ENCODE peak calls at places on chromosome 10, in four cellular contexts. G is endodermal cell, N is adrenal gland, L is uterus. E is an unnamed sample.

GRCh38 chr10:86331861-86332260 is 34.7 kb downstream of the GRID1 start:
- DNase-seq in G (no peak), N (no peak), L (no peak), E (no peak)

GRCh38 chr10:43735907-43736306 is 87.2 kb upstream of the ZNF32 start:
- DNase-seq in G (no peak), L (no peak), N (no peak), E (no peak)

GRCh38 chr10:113425596-113425995 is 127.3 kb upstream of the HABP2 start:
- DNase-seq in G (no peak), L (no peak), N (peak; percentile 20), E (no peak)

GRCh38 chr10:48811917-48812316 is 127.2 kb downstream of the WDFY4 start:
- DNase-seq in N (no peak), G (no peak), L (no peak), E (no peak)

GRCh38 chr10:126130291-126130710 is 233.9 kb downstream of the FANK1 start:
- DNase-seq in G (no peak), N (peak; percentile 53), L (no peak), E (peak; percentile 69)

GRCh38 chr10:69789164-69789576 is 12.5 kb upstream of the COL13A1 start:
- DNase-seq in G (peak; percentile 67), N (no peak), L (no peak), E (no peak)

GRCh38 chr10:15901889-15902288 is 41.6 kb upstream of the MINDY3 start:
- DNase-seq in L (no peak), G (peak; percentile 51), N (no peak), E (no peak)

GRCh38 chr10:62492012-62492869 is 118.1 kb downstream of the ZNF365 start:
- DNase-seq in N (no peak), G (no peak), L (no peak), E (no peak)

GRCh38 chr10:28533571-28534304 is 820 bp downstream of the WAC start:
- DNase-seq in L (peak; percentile 71), N (peak; percentile 83), G (peak; percentile 82), E (peak; percentile 75)

GRCh38 chr10:109247819-109248218 is 675.5 kb downstream of the XPNPEP1 start:
- DNase-seq in G (no peak), N (no peak), L (no peak), E (no peak)

GRCh38 chr10:112307631-112308502 is 24.7 kb downstream of the TECTB start:
- DNase-seq in G (peak; percentile 89), N (peak; percentile 79), L (no peak), E (peak; percentile 33)

GRCh38 chr10:50325449-50326188 is 74.3 kb upstream of the ASAH2 start:
- DNase-seq in L (peak; percentile 69), G (no peak), N (peak; percentile 67), E (peak; percentile 23)

GRCh38 chr10:28181478-28182096 is 121.3 kb downstream of the MPP7 start:
- DNase-seq in G (no peak), N (no peak), L (no peak), E (no peak)

GRCh38 chr10:103188853-103189252 is 4.2 kb downstream of the NT5C2 start:
- DNase-seq in L (no peak), N (no peak), G (no peak), E (no peak)

GRCh38 chr10:13105184-13105583 is 5.2 kb downstream of the OPTN start:
- DNase-seq in N (no peak), G (no peak), L (no peak), E (no peak)

GRCh38 chr10:70827358-70827757 is 11.6 kb downstream of the SGPL1 start:
- DNase-seq in N (no peak), L (no peak), G (no peak), E (no peak)

GRCh38 chr10:118278649-118279048 is 63.5 kb downstream of the FAM204A start:
- DNase-seq in N (no peak), G (no peak), L (no peak), E (no peak)

GRCh38 chr10:1057106-1057657 is 997 bp downstream of the WDR37 start:
- DNase-seq in G (no peak), N (no peak), L (no peak), E (no peak)

GRCh38 chr10:97564776-97565175 is 7.8 kb upstream of the ANKRD2 start:
- DNase-seq in N (no peak), G (no peak), L (no peak), E (no peak)

GRCh38 chr10:104279550-104280259 is 10.7 kb downstream of the GSTO2 start:
- DNase-seq in N (no peak), G (no peak), L (no peak), E (no peak)

GRCh38 chr10:120011359-120012132 is 119.0 kb downstream of the SEC23IP start:
- DNase-seq in N (no peak), G (peak; percentile 91), L (no peak), E (no peak)

GRCh38 chr10:60679388-60679987 is 98.8 kb upstream of the CDK1 start:
- DNase-seq in G (no peak), N (no peak), L (no peak), E (no peak)

GRCh38 chr10:43888551-43888950 is 239.9 kb upstream of the ZNF32 start:
- DNase-seq in L (no peak), G (no peak), N (no peak), E (no peak)

GRCh38 chr10:48541144-48541795 is 63.6 kb downstream of the ARHGAP22 start:
- DNase-seq in N (peak; percentile 20), G (peak; percentile 43), L (no peak), E (no peak)

GRCh38 chr10:95208702-95209391 is 14.8 kb downstream of the ACSM6 start:
- DNase-seq in N (no peak), L (no peak), G (peak; percentile 60), E (no peak)

GRCh38 chr10:28375399-28376354 is 72.8 kb upstream of the MPP7 start:
- DNase-seq in L (no peak), N (no peak), G (no peak), E (no peak)

GRCh38 chr10:49349390-49349789 is 46.5 kb downstream of the DRGX start:
- DNase-seq in N (no peak), L (no peak), G (no peak), E (no peak)

GRCh38 chr10:93421426-93421825 is 60.7 kb downstream of the MYOF start:
- DNase-seq in N (no peak), G (peak; percentile 73), L (no peak), E (no peak)

GRCh38 chr10:129744134-129744895 is 219.8 kb downstream of the EBF3 start:
- DNase-seq in N (peak; percentile 37), G (peak; percentile 30), L (peak; percentile 7), E (no peak)

GRCh38 chr10:97372233-97372875 is 28.8 kb downstream of the RRP12 start:
- DNase-seq in G (no peak), L (no peak), N (no peak), E (no peak)

GRCh38 chr10:117165557-117166419 is 27.7 kb upstream of the VAX1 start:
- DNase-seq in G (peak; percentile 95), L (no peak), N (peak; percentile 54), E (peak; percentile 44)

GRCh38 chr10:84360634-84361365 is 32.4 kb downstream of the CCSER2 start:
- DNase-seq in G (no peak), N (no peak), L (no peak), E (no peak)

GRCh38 chr10:62015994-62016393 is 114.5 kb downstream of the ARID5B start:
- DNase-seq in N (no peak), G (no peak), L (no peak), E (peak; percentile 33)

GRCh38 chr10:116733566-116733965 is 8.8 kb downstream of the HSPA12A start:
- DNase-seq in N (no peak), G (no peak), L (no peak), E (no peak)

GRCh38 chr10:92274071-92274470 is 16.8 kb downstream of the CPEB3 start:
- DNase-seq in G (no peak), N (no peak), L (no peak), E (no peak)

GRCh38 chr10:92284112-92284704 is 6.7 kb downstream of the CPEB3 start:
- DNase-seq in G (no peak), L (no peak), N (no peak), E (no peak)

GRCh38 chr10:92279297-92279696 is 11.6 kb downstream of the CPEB3 start:
- DNase-seq in N (no peak), L (no peak), G (no peak), E (no peak)
- H3K4me3 ChIP-seq in N (no peak overlapping the region), L (no peak overlapping the region), G (no peak overlapping the region), E (no peak overlapping the region)

DNA sequence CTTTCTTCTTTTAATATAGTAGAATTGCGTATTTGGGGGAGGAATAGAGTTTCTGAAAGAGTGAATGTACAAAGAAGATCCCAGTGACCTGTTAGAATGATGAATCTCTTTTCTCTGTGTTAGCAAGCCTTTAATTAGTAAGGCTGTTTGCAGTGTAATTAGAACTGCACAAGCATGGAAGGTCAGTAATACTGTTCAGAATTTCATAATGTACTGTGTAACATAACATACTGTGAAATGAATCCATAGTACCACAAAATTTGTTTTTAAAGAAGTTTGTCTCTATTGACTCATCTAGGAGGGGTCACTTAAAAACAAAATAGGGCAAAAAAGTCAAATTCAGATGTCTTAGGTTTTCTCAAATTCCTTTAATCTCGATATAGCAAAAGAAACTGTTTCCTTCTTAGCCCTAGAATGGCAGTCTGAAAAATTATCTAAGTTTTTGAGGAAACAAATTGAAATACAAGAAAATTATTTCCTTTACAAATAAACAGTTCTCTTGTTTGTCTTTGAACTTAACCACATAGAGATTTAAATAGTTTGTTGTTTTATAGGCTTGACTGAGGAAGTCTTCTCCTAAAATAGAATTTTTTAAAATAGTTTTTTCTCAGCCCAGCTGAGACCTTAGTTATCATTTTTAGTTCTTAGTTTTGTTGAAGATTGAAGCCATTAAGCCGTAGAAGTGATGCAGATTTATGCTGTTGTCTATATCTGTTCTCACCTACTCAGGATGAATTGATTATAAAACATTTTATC is 12.5 kb downstream of the ADK start:
- DNase-seq in L (no peak), N (no peak), G (no peak), E (no peak)
- H3K4me1 ChIP-seq in L (no peaks in the 10 kb centered on the region), N (no peaks in the 10 kb centered on the region), G (peaks cover 3% of the 10 kb centered on the region), E (no peaks in the 10 kb centered on the region)

DNA sequence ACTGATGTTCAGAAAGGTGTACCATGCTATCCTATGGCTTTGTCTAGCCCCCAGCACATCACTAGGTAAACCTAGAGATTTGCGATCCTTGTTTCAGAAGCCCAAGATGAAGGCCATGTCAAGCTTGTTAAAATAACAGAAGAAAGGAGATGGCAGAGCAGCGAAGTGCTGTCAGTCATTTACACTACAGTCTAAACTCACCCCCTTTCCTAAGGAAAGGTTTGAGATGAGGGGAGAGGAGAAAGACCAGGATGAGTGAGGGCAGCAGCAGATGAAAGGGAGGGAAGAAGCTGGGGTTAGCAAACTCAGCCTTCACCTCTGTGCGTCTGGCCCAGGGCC is 74.8 kb downstream of the PROSER2 start:
- DNase-seq in N (no peak), G (no peak), L (no peak), E (no peak)
- H3K27ac ChIP-seq in N (no peak overlapping the region), G (no peak overlapping the region), L (no peak overlapping the region), E (no peak overlapping the region)

DNA sequence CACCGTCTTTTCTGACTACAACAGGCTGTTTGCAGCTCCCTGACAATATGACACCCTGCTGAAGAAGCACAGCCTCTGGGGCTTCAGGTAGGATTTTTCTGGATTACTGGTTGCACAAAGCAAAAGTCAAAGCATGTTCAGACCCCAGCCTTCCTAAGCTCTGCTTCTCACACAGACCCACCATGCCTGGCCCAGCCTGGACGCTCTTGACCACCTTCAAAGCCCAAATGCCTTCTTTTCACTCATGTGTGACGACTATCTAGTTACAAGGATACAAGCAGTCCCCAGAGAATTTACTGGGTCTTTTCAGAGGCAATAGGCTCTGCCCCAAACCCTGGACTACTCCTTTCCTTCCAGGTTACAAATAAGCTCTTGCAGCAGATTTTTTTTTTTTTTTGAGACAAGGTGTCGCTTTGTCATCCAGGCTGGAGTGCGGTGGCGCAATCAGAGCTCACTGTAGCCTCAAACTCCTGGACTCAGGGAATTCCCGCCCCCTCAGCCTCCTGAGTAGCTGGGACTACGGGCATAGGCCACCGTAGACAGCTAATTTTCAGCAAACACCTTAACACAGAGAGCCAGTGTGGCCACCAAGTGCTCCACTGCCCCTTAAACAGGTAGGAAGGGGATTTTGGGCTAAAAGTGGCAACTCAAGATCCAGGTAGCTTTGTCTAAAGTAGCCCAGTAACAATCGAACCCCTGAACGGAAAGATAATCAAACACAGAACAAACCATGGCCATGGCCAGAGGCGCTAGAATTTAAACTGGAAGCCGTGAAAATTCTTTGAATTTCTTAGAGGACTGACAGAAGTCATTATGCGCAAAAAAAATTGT is 16.2 kb downstream of the SVIL start:
- DNase-seq in L (peak; percentile 67), N (peak; percentile 50), G (peak; percentile 70), E (no peak)
- H3K4me3 ChIP-seq in L (no peak overlapping the region), N (no peak overlapping the region), G (no peak overlapping the region), E (no peak overlapping the region)

E was measured in heart left ventricle.